ENCODE peak calls at places on chromosomes 16 and 17, in five cellular contexts. R, A, I, C and F are unnamed samples.

GRCh38 chr16:14658063-14658462 is 25.3 kb downstream of the BFAR start:
- DNase-seq in R (no peak), A (no peak), I (peak; percentile 71), C (no peak), F (no peak)

GRCh38 chr17:6668219-6668618 is 16.7 kb downstream of the C17orf100 start:
- DNase-seq in R (no peak), A (no peak), I (no peak), C (no peak), F (no peak)

GRCh38 chr16:54171855-54172537 is 114.6 kb downstream of the IRX3 start:
- DNase-seq in R (peak; percentile 65), A (no peak), I (no peak), C (peak; percentile 9), F (peak; percentile 66)

GRCh38 chr17:51660266-51660665 is 399.9 kb downstream of the UTP18 start:
- DNase-seq in R (no peak), A (no peak), I (no peak), C (no peak), F (no peak)

GRCh38 chr16:4947722-4948503 is 10.2 kb upstream of the SEC14L5 start:
- DNase-seq in R (no peak), A (no peak), I (no peak), C (peak; percentile 91), F (no peak)

GRCh38 chr17:53428913-53429312 is 393.8 kb upstream of the KIF2B start:
- DNase-seq in R (no peak), A (no peak), I (no peak), C (no peak), F (no peak)

GRCh38 chr16:23288209-23288608 is 13.9 kb upstream of the SCNN1B start:
- DNase-seq in R (no peak), A (no peak), I (no peak), C (no peak), F (no peak)

GRCh38 chr17:45908935-45909334 is 14.6 kb downstream of the MAPT start:
- DNase-seq in R (no peak), A (no peak), I (no peak), C (no peak), F (no peak)

GRCh38 chr16:848510-849253 is 48.1 kb upstream of the GNG13 start:
- DNase-seq in R (no peak), A (no peak), I (no peak), C (no peak), F (no peak)

GRCh38 chr17:74779948-74780400 is 3.8 kb upstream of the NAT9 start:
- DNase-seq in R (no peak), A (no peak), I (peak; percentile 63), C (no peak), F (no peak)

GRCh38 chr16:31265329-31266245 is 5.8 kb downstream of the ITGAM start:
- DNase-seq in R (peak; percentile 60), A (no peak), I (peak; percentile 79), C (peak; percentile 29), F (no peak)

GRCh38 chr16:55657616-55658015 is 1.8 kb downstream of the SLC6A2 start:
- DNase-seq in R (no peak), A (no peak), I (no peak), C (no peak), F (no peak)

GRCh38 chr16:4380131-4381063 is 8.7 kb downstream of the VASN start:
- DNase-seq in R (no peak), A (no peak), I (no peak), C (no peak), F (no peak)

GRCh38 chr17:28875856-28876564 is 21.2 kb downstream of the ERAL1 start:
- DNase-seq in R (no peak), A (no peak), I (no peak), C (no peak), F (no peak)

GRCh38 chr17:28612531-28612930 is 1.5 kb downstream of the RSKR start:
- DNase-seq in R (no peak), A (no peak), I (no peak), C (no peak), F (no peak)

GRCh38 chr16:89413811-89414585 is 76.4 kb downstream of the ANKRD11 start:
- DNase-seq in R (no peak), A (no peak), I (no peak), C (no peak), F (no peak)

GRCh38 chr16:28090646-28091377 is 27.3 kb upstream of the GSG1L start:
- DNase-seq in R (peak; percentile 72), A (no peak), I (no peak), C (peak; percentile 93), F (no peak)

GRCh38 chr17:4519361-4519788 is 20.7 kb downstream of the SPNS2 start:
- DNase-seq in R (no peak), A (no peak), I (no peak), C (no peak), F (no peak)

GRCh38 chr16:66334856-66335255 is 31.6 kb upstream of the CDH5 start:
- DNase-seq in R (no peak), A (no peak), I (no peak), C (no peak), F (no peak)

GRCh38 chr17:38453951-38454421 is 25.7 kb downstream of the ARHGAP23 start:
- DNase-seq in R (peak; percentile 38), A (no peak), I (no peak), C (no peak), F (peak; percentile 73)

GRCh38 chr17:61073799-61074513 is 325.7 kb upstream of the TBX2 start:
- DNase-seq in R (no peak), A (no peak), I (no peak), C (peak; percentile 3), F (peak; percentile 24)

GRCh38 chr16:89018605-89019158 is 41.7 kb upstream of the CBFA2T3 start:
- DNase-seq in R (no peak), A (no peak), I (no peak), C (no peak), F (no peak)

GRCh38 chr16:47777191-47777590 is 316.1 kb downstream of the PHKB start:
- DNase-seq in R (peak; percentile 41), A (no peak), I (no peak), C (no peak), F (peak; percentile 32)

GRCh38 chr17:75638893-75639292 is 5.7 kb downstream of the SMIM5 start:
- DNase-seq in R (no peak), A (no peak), I (no peak), C (no peak), F (no peak)

GRCh38 chr16:54409982-54410381 is 123.4 kb upstream of the IRX3 start:
- DNase-seq in R (no peak), A (no peak), I (no peak), C (no peak), F (no peak)

GRCh38 chr16:35636831-35637230 is 2177.4 kb downstream of the TP53TG3F start:
- DNase-seq in R (no peak), A (no peak), I (no peak), C (no peak), F (no peak)

DNA sequence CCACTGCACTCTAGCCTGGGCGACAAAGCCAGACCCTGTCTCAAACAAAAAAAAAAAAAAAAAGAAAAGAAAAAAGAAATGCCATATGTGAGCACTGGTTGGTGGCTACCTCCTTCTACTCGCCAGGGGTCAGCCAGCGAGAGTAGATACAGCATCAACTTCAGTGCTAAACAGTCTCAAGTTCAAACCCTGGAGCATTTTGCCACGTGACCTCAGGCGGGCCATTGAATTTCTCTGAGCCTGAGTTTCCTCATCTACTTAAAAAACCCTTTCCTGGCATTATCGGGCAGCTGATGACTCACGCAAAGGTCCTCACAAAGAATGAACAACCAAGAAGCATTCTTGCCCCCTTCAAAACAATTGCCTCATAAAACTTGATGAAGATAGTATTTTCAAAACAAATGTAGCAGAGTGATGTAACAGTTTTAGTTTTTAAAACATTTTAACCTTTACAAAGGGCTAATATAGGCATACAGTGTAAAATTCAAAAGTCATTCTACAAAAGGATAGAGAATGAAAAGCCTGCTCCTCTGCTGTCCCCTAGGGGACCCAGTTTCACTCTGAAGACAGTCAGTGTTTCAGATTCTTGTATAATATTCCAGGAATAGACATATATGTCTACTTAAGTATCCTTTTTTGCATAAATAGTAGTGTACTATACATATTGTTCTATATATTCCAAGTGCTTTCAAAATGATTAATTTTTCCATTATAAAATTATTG is 28.4 kb downstream of the DNAH2 start:
- DNase-seq in R (peak; percentile 76), A (peak; percentile 73), I (no peak), C (peak; percentile 53), F (peak; percentile 94)
- H3K9ac ChIP-seq in R (no peak overlapping the region), A (peak overlapping the region; percentile 39), I (no peak overlapping the region), C (no peak overlapping the region), F (peak overlapping the region; percentile 55)

GRCh38 chr17:72590882-72591499 is 470.2 kb downstream of the SOX9 start:
- DNase-seq in R (no peak), A (no peak), I (no peak), C (no peak), F (no peak)
- H3K4me3 ChIP-seq in R (peak overlapping the region; percentile 99), A (peak overlapping the region; percentile 87), I (no peak overlapping the region), C (no peak overlapping the region), F (peak overlapping the region; percentile 83)

DNA sequence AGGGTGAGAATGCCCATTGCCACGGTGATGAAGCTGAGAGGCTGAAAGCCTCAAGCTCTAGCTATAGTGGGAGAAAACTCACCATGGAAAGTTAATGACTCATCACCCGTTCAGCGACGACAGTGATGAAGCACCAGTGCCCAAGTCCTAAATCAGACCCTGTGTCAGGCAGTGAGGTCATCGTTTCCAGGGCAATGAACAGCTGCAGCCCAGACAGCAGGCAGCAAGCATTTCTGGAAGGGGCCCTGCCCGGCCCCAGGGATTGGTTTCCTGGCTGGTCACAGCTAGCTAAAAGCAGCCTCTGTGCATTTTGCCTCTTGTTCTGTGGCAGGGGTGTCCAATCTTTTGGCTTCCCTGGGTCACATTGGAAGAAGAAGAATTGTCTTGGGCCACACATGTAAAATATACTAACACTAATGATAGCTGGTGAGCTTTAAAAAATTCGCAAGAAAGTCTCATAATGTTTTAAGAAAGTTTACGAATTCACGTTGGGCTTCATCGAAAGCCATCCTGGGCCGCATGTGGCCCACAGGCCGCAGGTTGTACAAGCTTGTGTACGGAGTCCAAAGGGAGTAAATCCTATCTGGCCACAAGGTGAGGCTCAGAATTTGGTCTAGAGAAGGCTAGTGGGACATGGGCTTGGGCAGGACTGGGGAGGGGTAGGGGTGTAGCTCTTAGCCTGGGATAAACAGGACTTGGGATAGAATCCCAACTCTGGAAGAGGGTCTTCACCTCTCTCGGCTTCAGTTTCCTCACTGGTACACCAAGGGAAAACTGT is 40.6 kb downstream of the MIS12 start:
- DNase-seq in R (peak; percentile 98), A (peak; percentile 75), I (no peak), C (peak; percentile 20), F (peak; percentile 92)
- H3K9ac ChIP-seq in R (peak overlapping the region; percentile 11), A (no peak overlapping the region), I (no peak overlapping the region), C (no peak overlapping the region), F (peak overlapping the region; percentile 0)

DNA sequence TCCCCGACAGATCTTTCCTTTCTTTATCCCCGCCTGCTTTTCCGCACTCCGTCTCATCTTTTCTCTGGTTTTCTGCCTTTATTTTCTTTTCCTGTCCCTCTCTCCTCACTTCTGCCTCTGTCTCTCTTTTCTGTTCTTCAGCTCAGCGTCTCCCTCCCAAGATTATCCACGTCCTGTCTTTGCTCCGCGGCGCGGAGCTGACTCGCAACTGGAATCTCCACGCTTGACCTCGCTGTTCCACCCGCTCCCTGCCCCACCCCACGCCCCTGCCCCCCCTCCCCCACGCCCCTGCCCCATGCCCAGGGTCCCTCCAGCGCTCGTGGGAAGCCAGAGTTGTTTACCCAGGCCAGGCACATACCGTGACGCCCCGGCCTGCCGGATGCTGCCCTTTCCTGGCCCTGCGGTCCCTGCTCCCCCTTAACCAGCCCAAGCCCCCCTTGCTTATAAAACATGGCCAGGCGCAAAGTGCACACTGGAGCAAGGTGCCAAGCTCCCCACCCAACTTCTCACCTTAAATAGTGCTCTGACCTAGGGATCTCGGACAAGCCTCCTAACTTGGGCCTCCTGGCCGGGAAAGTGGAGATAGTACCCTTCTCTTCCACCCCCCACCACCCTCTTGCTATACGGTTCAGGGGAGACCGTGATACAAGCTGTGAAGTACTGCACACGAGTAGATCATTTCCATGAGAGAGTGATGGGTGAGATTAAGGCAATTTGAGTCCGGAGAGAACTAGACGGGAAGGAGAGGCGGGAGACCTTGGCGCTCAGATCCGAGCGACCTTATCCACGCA is 4.7 kb upstream of the LHX1 start:
- DNase-seq in R (no peak), A (no peak), I (no peak), C (no peak), F (no peak)
- H3K4me3 ChIP-seq in R (no peak overlapping the region), A (no peak overlapping the region), I (no peak overlapping the region), C (peak overlapping the region; percentile 57), F (peak overlapping the region; percentile 61)